ENCODE peak calls at places on chromosomes 6 and 20, in nine cellular contexts. M is fibroblast of lung; Q is IMR-90; W is esophagus muscularis mucosa; B is uterus; F is suprapubic skin; E is CD4-positive, alpha-beta memory T cell; T is mucosa of descending colon; Z is K562. N is an unnamed sample.

GRCh38 chr6:2624177-2624576 is 126.5 kb downstream of the MYLK4 start:
- DNase-seq in M (no peak), Q (no peak), W (no peak), B (no peak), F (no peak), E (no peak), T (no peak), Z (no peak), N (no peak)

GRCh38 chr6:113560908-113561307 is 296.2 kb upstream of the MARCKS start:
- DNase-seq in M (peak; percentile 94), Q (peak; percentile 84), W (no peak), B (no peak), F (no peak), E (no peak), T (no peak), Z (no peak), N (no peak)

GRCh38 chr6:34350100-34350936 is 42.2 kb downstream of the NUDT3 start:
- DNase-seq in M (no peak), Q (peak; percentile 31), W (no peak), B (no peak), F (no peak), E (no peak), T (no peak), Z (no peak), N (no peak)

GRCh38 chr6:162907876-162908481 is 180.2 kb downstream of the PACRG start:
- DNase-seq in M (peak; percentile 34), Q (peak; percentile 45), W (no peak), B (no peak), F (no peak), E (no peak), T (no peak), Z (no peak), N (no peak)

GRCh38 chr6:80132942-80133517 is 26.6 kb downstream of the BCKDHB start:
- DNase-seq in M (peak; percentile 65), Q (peak; percentile 72), W (no peak), B (peak; percentile 46), F (no peak), E (no peak), T (peak; percentile 59), Z (peak; percentile 42), N (peak; percentile 87)

GRCh38 chr6:111600154-111600553 is 5.5 kb downstream of the TRAF3IP2 start:
- DNase-seq in M (no peak), Q (no peak), W (no peak), B (no peak), F (no peak), E (no peak), T (no peak), Z (no peak), N (no peak)

GRCh38 chr6:166752097-166752496 is 125.0 kb upstream of the RPS6KA2 start:
- DNase-seq in M (no peak), Q (no peak), W (no peak), B (no peak), F (no peak), E (no peak), T (no peak), Z (no peak), N (no peak)

GRCh38 chr20:39800548-39800947 is 838.4 kb downstream of the DHX35 start:
- DNase-seq in M (peak; percentile 95), Q (peak; percentile 63), W (no peak), B (peak; percentile 25), F (no peak), E (no peak), T (peak; percentile 20), Z (no peak), N (no peak)

GRCh38 chr6:3518356-3518841 is 61.5 kb upstream of the SLC22A23 start:
- DNase-seq in M (peak; percentile 83), Q (peak; percentile 73), W (no peak), B (peak; percentile 32), F (peak; percentile 84), E (no peak), T (peak; percentile 61), Z (no peak), N (no peak)

GRCh38 chr6:157376706-157377230 is 4.2 kb upstream of the ZDHHC14 start:
- DNase-seq in M (no peak), Q (peak; percentile 16), W (no peak), B (no peak), F (no peak), E (no peak), T (no peak), Z (no peak), N (no peak)

GRCh38 chr6:164982389-164982788 is 327.0 kb downstream of the C6orf118 start:
- DNase-seq in M (no peak), Q (peak; percentile 0), W (no peak), B (no peak), F (no peak), E (no peak), T (no peak), Z (no peak), N (no peak)
- H3K9me3 ChIP-seq in M (no peaks in the 10 kb centered on the region), Q (peaks cover 4% of the 10 kb centered on the region), W (no peaks in the 10 kb centered on the region), B (no peaks in the 10 kb centered on the region), F (no peaks in the 10 kb centered on the region), E (no peaks in the 10 kb centered on the region), T (peaks cover 41% of the 10 kb centered on the region), Z (no peaks in the 10 kb centered on the region), N (no peaks in the 10 kb centered on the region)

DNA sequence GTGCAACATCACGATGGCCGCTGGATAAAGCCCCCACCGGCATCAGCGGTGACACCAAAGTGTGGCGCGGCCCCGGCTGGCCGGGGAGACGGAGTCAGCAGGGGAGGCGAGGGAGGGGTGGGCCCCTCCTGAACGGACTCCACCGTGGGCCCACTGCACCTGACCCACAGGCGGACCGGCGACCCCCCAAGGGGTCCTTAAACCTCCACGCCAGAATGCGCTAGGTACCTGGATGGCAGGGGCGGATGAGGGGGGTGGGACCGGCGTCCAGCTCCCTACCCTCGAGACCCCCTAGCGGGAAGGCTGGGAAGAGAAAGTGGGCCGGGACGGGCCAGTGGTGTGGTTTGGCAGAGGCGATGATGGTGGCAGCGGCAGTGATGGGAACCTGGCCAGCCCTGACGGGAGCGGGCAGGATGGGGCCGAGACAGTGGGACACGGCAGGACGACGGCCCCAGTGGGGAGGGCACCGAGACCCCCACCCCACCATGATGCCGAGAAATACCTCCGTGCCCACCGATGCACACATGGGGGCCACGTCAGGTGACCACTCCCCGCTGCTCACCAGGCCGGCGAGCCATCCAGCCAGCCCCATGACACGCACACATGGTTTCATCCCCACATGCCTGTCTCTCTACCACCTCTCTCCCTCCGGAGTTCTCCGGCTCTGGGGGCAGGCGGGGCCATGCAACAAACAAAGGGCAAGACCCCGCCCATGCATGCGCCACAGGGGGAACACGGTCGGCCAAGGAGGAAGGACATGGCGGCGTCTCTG is 771.9 kb upstream of the DEFB115 start:
- DNase-seq in M (no peak), Q (no peak), W (peak; percentile 86), B (no peak), F (no peak), E (no peak), T (no peak), Z (no peak), N (no peak)
- H3K9me3 ChIP-seq in M (no peaks in the 10 kb centered on the region), Q (peaks cover 23% of the 10 kb centered on the region), W (no peaks in the 10 kb centered on the region), B (no peaks in the 10 kb centered on the region), F (no peaks in the 10 kb centered on the region), E (no peaks in the 10 kb centered on the region), T (peaks cover 79% of the 10 kb centered on the region), Z (no peaks in the 10 kb centered on the region), N (peaks cover 16% of the 10 kb centered on the region)

GRCh38 chr20:42703744-42704143 is 486.0 kb downstream of the PTPRT start:
- DNase-seq in M (no peak), Q (no peak), W (no peak), B (no peak), F (no peak), E (no peak), T (no peak), Z (no peak), N (no peak)
- H3K9me3 ChIP-seq in M (no peaks in the 10 kb centered on the region), Q (peaks cover 16% of the 10 kb centered on the region), W (no peaks in the 10 kb centered on the region), B (no peaks in the 10 kb centered on the region), F (no peaks in the 10 kb centered on the region), E (no peaks in the 10 kb centered on the region), T (no peaks in the 10 kb centered on the region), Z (no peaks in the 10 kb centered on the region), N (no peaks in the 10 kb centered on the region)

GRCh38 chr6:168277274-168277669 is 42.3 kb downstream of the DACT2 start:
- DNase-seq in M (no peak), Q (no peak), W (no peak), B (no peak), F (no peak), E (no peak), T (no peak), Z (no peak), N (no peak)

GRCh38 chr6:168274046-168274952 is 45.3 kb downstream of the DACT2 start:
- DNase-seq in M (no peak), Q (no peak), W (no peak), B (no peak), F (no peak), E (no peak), T (peak; percentile 83), Z (peak; percentile 70), N (peak; percentile 72)

GRCh38 chr6:168276576-168277273 is 42.9 kb downstream of the DACT2 start:
- DNase-seq in M (no peak), Q (no peak), W (no peak), B (no peak), F (no peak), E (no peak), T (no peak), Z (no peak), N (no peak)

GRCh38 chr6:168273483-168274045 is 46.0 kb downstream of the DACT2 start:
- DNase-seq in M (no peak), Q (no peak), W (no peak), B (no peak), F (no peak), E (no peak), T (no peak), Z (no peak), N (no peak)

DNA sequence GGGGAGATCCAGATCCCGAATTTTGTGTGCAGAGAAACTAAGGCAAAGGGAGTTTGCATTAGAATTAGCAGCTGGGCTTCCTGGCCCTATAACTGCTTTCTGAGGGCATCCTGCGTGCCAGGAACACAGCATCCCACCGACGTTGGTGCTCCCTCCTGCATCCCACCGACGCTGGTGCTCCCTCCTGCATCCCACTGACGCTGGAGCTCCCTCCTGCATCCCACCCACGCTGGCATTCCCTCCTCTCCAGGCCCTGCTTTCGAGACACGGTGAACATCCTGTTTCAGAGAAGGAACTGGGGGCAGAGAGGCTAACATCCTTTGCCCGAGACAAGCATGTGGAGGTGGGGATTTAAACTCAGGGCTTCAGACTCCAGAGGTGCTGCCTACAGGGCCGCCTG is 44.4 kb downstream of the DACT2 start:
- DNase-seq in M (no peak), Q (no peak), W (no peak), B (no peak), F (no peak), E (no peak), T (no peak), Z (no peak), N (no peak)
- H3K9me3 ChIP-seq in M (no peaks in the 10 kb centered on the region), Q (peaks cover 67% of the 10 kb centered on the region), W (no peaks in the 10 kb centered on the region), B (no peaks in the 10 kb centered on the region), F (no peaks in the 10 kb centered on the region), E (no peaks in the 10 kb centered on the region), T (no peaks in the 10 kb centered on the region), Z (no peaks in the 10 kb centered on the region), N (no peaks in the 10 kb centered on the region)